ENCODE peak calls at places on chromosomes 4 and X, in four cellular contexts. One of them, this sample, is unnamed.

GRCh38 chrX:103624111-103624510 is 4.7 kb upstream of the TCEAL1 start:
- DNase-seq in cardiac muscle cell: no peak
- DNase-seq in NT2/D1: no peak
- DNase-seq in epithelial cell of esophagus: no peak
- DNase-seq in this sample: no peak

GRCh38 chrX:141201962-141202361 is 25.0 kb upstream of the LDOC1 start:
- DNase-seq in cardiac muscle cell: no peak
- DNase-seq in NT2/D1: no peak
- DNase-seq in epithelial cell of esophagus: no peak
- DNase-seq in this sample: no peak

GRCh38 chr4:100022792-100023222 is 72.7 kb upstream of the H2AZ1 start:
- DNase-seq in NT2/D1: peak; percentile 46
- DNase-seq in epithelial cell of esophagus: no peak
- DNase-seq in cardiac muscle cell: peak; percentile 25
- DNase-seq in this sample: no peak

GRCh38 chrX:25028726-25029125 is 13.0 kb upstream of the ARX start:
- DNase-seq in epithelial cell of esophagus: peak; percentile 65
- DNase-seq in NT2/D1: no peak
- DNase-seq in cardiac muscle cell: no peak
- DNase-seq in this sample: no peak

GRCh38 chr4:26207631-26208030 is 113.2 kb upstream of the RBPJ start:
- DNase-seq in NT2/D1: no peak
- DNase-seq in cardiac muscle cell: no peak
- DNase-seq in epithelial cell of esophagus: peak; percentile 29
- DNase-seq in this sample: no peak

GRCh38 chr4:84235545-84235944 is 263.5 kb downstream of the NKX6-1 start:
- DNase-seq in epithelial cell of esophagus: no peak
- DNase-seq in cardiac muscle cell: no peak
- DNase-seq in NT2/D1: no peak
- DNase-seq in this sample: no peak

GRCh38 chr4:11178433-11178832 is 250.3 kb downstream of the HS3ST1 start:
- DNase-seq in cardiac muscle cell: no peak
- DNase-seq in epithelial cell of esophagus: no peak
- DNase-seq in NT2/D1: no peak
- DNase-seq in this sample: no peak

GRCh38 chr4:112647785-112648184 is 10.8 kb downstream of the LARP7 start:
- DNase-seq in NT2/D1: no peak
- DNase-seq in epithelial cell of esophagus: no peak
- DNase-seq in cardiac muscle cell: no peak
- DNase-seq in this sample: no peak

GRCh38 chr4:16261313-16261878 is 35.1 kb upstream of the TAPT1 start:
- DNase-seq in NT2/D1: no peak
- DNase-seq in cardiac muscle cell: no peak
- DNase-seq in epithelial cell of esophagus: no peak
- DNase-seq in this sample: no peak

GRCh38 chr4:165364452-165365080 is 14.2 kb upstream of the CPE start:
- DNase-seq in epithelial cell of esophagus: peak; percentile 75
- DNase-seq in cardiac muscle cell: no peak
- DNase-seq in NT2/D1: no peak
- DNase-seq in this sample: no peak

GRCh38 chr4:4673070-4673469 is 131.2 kb upstream of the STX18 start:
- DNase-seq in cardiac muscle cell: peak; percentile 66
- DNase-seq in epithelial cell of esophagus: peak; percentile 24
- DNase-seq in NT2/D1: peak; percentile 83
- DNase-seq in this sample: peak; percentile 98

GRCh38 chr4:22515145-22515887 is 550 bp downstream of the ADGRA3 start:
- DNase-seq in cardiac muscle cell: peak; percentile 83
- DNase-seq in NT2/D1: no peak
- DNase-seq in epithelial cell of esophagus: peak; percentile 78
- DNase-seq in this sample: peak; percentile 49

GRCh38 chrX:9627827-9628406 is 137.7 kb downstream of the GPR143 start:
- DNase-seq in NT2/D1: no peak
- DNase-seq in cardiac muscle cell: no peak
- DNase-seq in epithelial cell of esophagus: no peak
- DNase-seq in this sample: no peak

GRCh38 chr4:122224348-122224747 is 72.2 kb downstream of the BLTP1 start:
- DNase-seq in epithelial cell of esophagus: peak; percentile 11
- DNase-seq in NT2/D1: no peak
- DNase-seq in cardiac muscle cell: peak; percentile 40
- DNase-seq in this sample: peak; percentile 7

GRCh38 chr4:56463711-56464110 is 3.7 kb upstream of the SRP72 start:
- DNase-seq in epithelial cell of esophagus: no peak
- DNase-seq in NT2/D1: no peak
- DNase-seq in cardiac muscle cell: no peak
- DNase-seq in this sample: no peak

GRCh38 chr4:20272411-20272872 is 20.7 kb downstream of the SLIT2 start:
- DNase-seq in NT2/D1: no peak
- DNase-seq in cardiac muscle cell: no peak
- DNase-seq in epithelial cell of esophagus: peak; percentile 80
- DNase-seq in this sample: no peak

GRCh38 chrX:50697691-50698090 is 116.3 kb downstream of the SHROOM4 start:
- DNase-seq in epithelial cell of esophagus: peak; percentile 72
- DNase-seq in cardiac muscle cell: peak; percentile 46
- DNase-seq in NT2/D1: peak; percentile 63
- DNase-seq in this sample: peak; percentile 2

GRCh38 chr4:56743550-56743949 is 62.5 kb upstream of the HOPX start:
- DNase-seq in cardiac muscle cell: no peak
- DNase-seq in NT2/D1: no peak
- DNase-seq in epithelial cell of esophagus: no peak
- DNase-seq in this sample: no peak

GRCh38 chrX:135463937-135464336 is 42.2 kb downstream of the SMIM10L2A start:
- DNase-seq in epithelial cell of esophagus: peak; percentile 9
- DNase-seq in cardiac muscle cell: no peak
- DNase-seq in NT2/D1: no peak
- DNase-seq in this sample: no peak

This sample was measured in T47D.